ENCODE peak calls at places on chromosomes 7 and 10, in ten cellular contexts. A, I, W, X, L, Z, N, O, P and D are unnamed samples.

GRCh38 chr7:131745645-131746248 is 189.3 kb upstream of the PODXL start:
- DNase-seq in A (no peak), I (no peak), W (no peak), X (no peak), L (no peak), Z (no peak), N (no peak), O (peak; percentile 22), P (no peak), D (no peak)

GRCh38 chr7:17700138-17700537 is 240.2 kb downstream of the SNX13 start:
- DNase-seq in A (no peak), I (no peak), W (no peak), X (no peak), L (no peak), Z (no peak), N (no peak), O (no peak), P (no peak), D (no peak)

GRCh38 chr10:16916496-16916895 is 99.3 kb upstream of the RSU1 start:
- DNase-seq in A (no peak), I (no peak), W (no peak), X (no peak), L (no peak), Z (no peak), N (no peak), O (no peak), P (no peak), D (no peak)

GRCh38 chr10:4319870-4320367 is 506.1 kb upstream of the AKR1E2 start:
- DNase-seq in A (no peak), I (no peak), W (no peak), X (no peak), L (no peak), Z (no peak), N (no peak), O (no peak), P (no peak), D (no peak)

GRCh38 chr10:108465871-108466641 is 1301.5 kb upstream of the SORCS1 start:
- DNase-seq in A (no peak), I (peak; percentile 13), W (no peak), X (peak; percentile 78), L (peak; percentile 18), Z (no peak), N (no peak), O (peak; percentile 22), P (no peak), D (no peak)

GRCh38 chr10:63700209-63700934 is 179.2 kb downstream of the REEP3 start:
- DNase-seq in A (peak; percentile 85), I (no peak), W (peak; percentile 54), X (no peak), L (no peak), Z (peak; percentile 72), N (no peak), O (peak; percentile 49), P (no peak), D (no peak)

GRCh38 chr10:17586741-17587720 is 30.1 kb downstream of the HACD1 start:
- DNase-seq in A (no peak), I (no peak), W (no peak), X (no peak), L (no peak), Z (no peak), N (no peak), O (no peak), P (no peak), D (no peak)

GRCh38 chr7:127252380-127252718 is 392 bp downstream of the GRM8 start:
- DNase-seq in A (no peak), I (no peak), W (no peak), X (no peak), L (no peak), Z (no peak), N (no peak), O (no peak), P (no peak), D (no peak)

GRCh38 chr10:398954-399353 is 263.7 kb downstream of the ZMYND11 start:
- DNase-seq in A (no peak), I (no peak), W (no peak), X (no peak), L (no peak), Z (no peak), N (no peak), O (no peak), P (no peak), D (no peak)

GRCh38 chr10:395665-396064 is 260.4 kb downstream of the ZMYND11 start:
- DNase-seq in A (no peak), I (no peak), W (no peak), X (no peak), L (no peak), Z (no peak), N (no peak), O (no peak), P (no peak), D (no peak)

GRCh38 chr10:396107-396506 is 260.9 kb downstream of the ZMYND11 start:
- DNase-seq in A (no peak), I (no peak), W (no peak), X (no peak), L (no peak), Z (no peak), N (no peak), O (no peak), P (no peak), D (no peak)

GRCh38 chr10:396535-397220 is 261.4 kb downstream of the ZMYND11 start:
- DNase-seq in A (no peak), I (no peak), W (no peak), X (no peak), L (no peak), Z (no peak), N (no peak), O (no peak), P (no peak), D (no peak)

GRCh38 chr10:397321-398068 is 262.2 kb downstream of the ZMYND11 start:
- DNase-seq in A (no peak), I (no peak), W (no peak), X (no peak), L (no peak), Z (no peak), N (no peak), O (no peak), P (no peak), D (no peak)
- H3K4me1 ChIP-seq in A (no peaks in the 10 kb centered on the region), I (no peaks in the 10 kb centered on the region), W (no peaks in the 10 kb centered on the region), X (peaks cover 21% of the 10 kb centered on the region), L (no peaks in the 10 kb centered on the region), Z (no peaks in the 10 kb centered on the region), N (no peaks in the 10 kb centered on the region), O (peaks cover 6% of the 10 kb centered on the region), P (no peaks in the 10 kb centered on the region), D (peaks cover 32% of the 10 kb centered on the region)

DNA sequence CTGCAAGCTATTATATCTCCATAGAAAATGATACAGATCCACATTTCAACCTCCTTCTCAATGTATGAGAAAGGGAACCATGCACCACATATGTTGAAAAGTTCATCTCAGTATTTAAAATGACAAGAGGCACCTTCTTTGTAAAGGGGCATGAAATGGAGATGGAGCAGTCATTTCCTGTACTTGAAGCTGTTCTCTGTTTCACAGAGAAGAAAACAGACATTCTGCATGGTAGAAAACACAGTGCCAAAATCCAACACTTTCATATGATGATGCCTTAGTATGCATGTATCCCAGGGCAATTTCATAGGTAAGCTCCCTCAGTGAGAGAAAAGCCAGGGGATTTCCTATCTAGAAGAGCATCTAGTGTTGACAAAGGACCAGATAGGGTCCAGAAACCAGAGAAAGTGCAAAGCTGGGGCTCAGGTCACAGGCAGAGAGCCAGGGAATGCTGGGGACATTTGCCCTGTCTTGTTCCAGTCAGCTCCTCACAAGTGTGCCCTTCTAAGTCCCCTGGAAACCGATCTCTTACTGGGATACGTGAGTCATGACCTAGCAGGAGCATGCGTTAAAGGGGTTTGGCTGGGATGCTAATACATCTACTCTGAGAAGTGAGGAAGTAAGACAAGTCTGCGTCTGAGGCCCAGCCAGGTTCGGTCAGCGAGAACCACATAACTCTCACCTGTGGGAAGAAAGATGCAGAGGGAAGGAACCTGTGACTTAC is 118.7 kb downstream of the ICA1 start:
- DNase-seq in A (no peak), I (no peak), W (no peak), X (no peak), L (no peak), Z (no peak), N (no peak), O (no peak), P (no peak), D (no peak)
- TF ChIP-seq POLR2A in A (no peak), I (no peak), W (no peak), X (no peak), L (no peak), Z (no peak), N (no peak), O (no peak), P (no peak), D (no peak)

GRCh38 chr10:124739996-124740373 is 4.2 kb downstream of the FAM53B start:
- DNase-seq in A (no peak), I (no peak), W (no peak), X (no peak), L (no peak), Z (peak; percentile 44), N (no peak), O (no peak), P (no peak), D (no peak)
- H3K4me1 ChIP-seq in A (peaks cover 40% of the 10 kb centered on the region), I (peaks cover 28% of the 10 kb centered on the region), W (peaks cover 40% of the 10 kb centered on the region), X (peaks cover 86% of the 10 kb centered on the region), L (peaks cover 72% of the 10 kb centered on the region), Z (peaks cover 16% of the 10 kb centered on the region), N (peaks cover 50% of the 10 kb centered on the region), O (peaks cover 82% of the 10 kb centered on the region), P (peaks cover 48% of the 10 kb centered on the region), D (peaks cover 87% of the 10 kb centered on the region)

DNA sequence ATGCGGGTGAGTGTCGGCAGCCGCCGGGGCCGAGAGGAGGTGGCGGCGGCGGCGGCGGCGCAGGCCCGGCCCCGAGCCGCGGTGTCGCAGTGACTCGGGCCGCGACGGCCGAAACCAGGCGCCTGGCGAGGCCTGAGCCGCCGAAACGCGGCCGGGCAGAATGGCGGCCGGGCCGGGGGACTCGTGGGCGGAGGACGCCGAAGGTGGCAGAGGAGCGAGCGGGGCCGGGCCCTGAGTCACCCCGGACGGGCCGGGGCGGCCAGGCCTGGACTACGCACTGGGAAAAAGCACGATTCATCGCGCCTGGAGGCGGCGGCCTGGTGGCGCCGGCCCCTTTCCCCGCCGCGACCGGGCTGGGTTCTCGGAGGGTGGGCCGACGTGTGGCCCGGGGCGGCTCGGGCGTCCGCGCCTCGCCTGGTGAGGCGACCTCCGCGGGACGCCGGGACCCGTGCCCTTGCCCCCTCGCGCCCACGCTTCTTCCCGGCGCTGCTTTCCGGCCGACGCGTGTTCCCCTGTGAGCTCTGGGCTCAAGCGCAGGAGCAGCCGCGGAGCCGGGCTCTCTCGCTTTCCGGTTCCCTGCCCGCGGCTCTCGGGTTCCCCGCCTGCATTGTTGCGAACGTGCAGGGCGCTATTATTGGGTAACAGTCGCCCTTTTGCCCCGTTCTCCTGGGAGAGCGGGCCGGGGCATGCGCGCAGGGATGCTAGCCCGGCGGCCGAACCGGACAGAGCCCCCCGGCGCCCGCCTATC is 495 bp downstream of the CUL1 start:
- DNase-seq in A (no peak), I (peak; percentile 7), W (peak; percentile 21), X (peak; percentile 82), L (peak; percentile 51), Z (peak; percentile 38), N (peak; percentile 19), O (peak; percentile 69), P (peak; percentile 73), D (no peak)
- TF ChIP-seq POLR2A in A (no peak), I (peak; percentile 32), W (peak; percentile 11), X (no peak), L (peak; percentile 27), Z (no peak), N (no peak), O (peak; percentile 47), P (peak; percentile 57), D (peak; percentile 19)

GRCh38 chr10:8056378-8056777 is 1.9 kb downstream of the GATA3 start:
- DNase-seq in A (no peak), I (no peak), W (no peak), X (no peak), L (no peak), Z (no peak), N (no peak), O (no peak), P (no peak), D (no peak)
- H3K4me1 ChIP-seq in A (peaks cover 15% of the 10 kb centered on the region), I (no peaks in the 10 kb centered on the region), W (peaks cover 6% of the 10 kb centered on the region), X (peaks cover 66% of the 10 kb centered on the region), L (peaks cover 14% of the 10 kb centered on the region), Z (no peaks in the 10 kb centered on the region), N (no peaks in the 10 kb centered on the region), O (peaks cover 26% of the 10 kb centered on the region), P (peaks cover 4% of the 10 kb centered on the region), D (peaks cover 47% of the 10 kb centered on the region)